ENCODE peak calls at places on chromosomes 4 and X, in eight cellular contexts. D is tibial artery; T is CD8-positive, alpha-beta T cell; U is GM23248; L is HCT116; O is aorta; S is transverse colon; A is thoracic aorta. G is an unnamed sample.

GRCh38 chrX:11287505-11287904 is 5.7 kb upstream of the AMELX start:
- DNase-seq in L (no peak), D (no peak), A (no peak), O (no peak), T (no peak), U (peak; percentile 43), S (no peak), G (no peak)

GRCh38 chrX:15151267-15152196 is 118.4 kb downstream of the ASB9 start:
- DNase-seq in T (no peak), L (no peak), S (no peak), D (no peak), O (no peak), A (no peak), U (peak; percentile 2), G (no peak)

GRCh38 chr4:166724369-166724768 is 509.9 kb downstream of the SPOCK3 start:
- DNase-seq in A (no peak), O (no peak), S (no peak), D (no peak), L (no peak), U (no peak), T (no peak), G (no peak)

GRCh38 chrX:139739138-139739537 is 31.2 kb upstream of the MCF2 start:
- DNase-seq in U (peak; percentile 62), S (no peak), A (no peak), D (no peak), T (no peak), O (no peak), L (no peak), G (no peak)

GRCh38 chr4:16225139-16225538 is 1.1 kb downstream of the TAPT1 start:
- DNase-seq in S (no peak), L (no peak), U (peak; percentile 79), A (no peak), T (no peak), O (no peak), D (no peak), G (no peak)

GRCh38 chr4:14434916-14435315 is 567.4 kb upstream of the CPEB2 start:
- DNase-seq in L (no peak), T (no peak), D (no peak), O (no peak), A (no peak), S (no peak), U (no peak), G (no peak)

GRCh38 chr4:30605616-30606015 is 114.6 kb upstream of the PCDH7 start:
- DNase-seq in O (no peak), A (no peak), D (no peak), S (no peak), T (no peak), L (no peak), U (no peak), G (no peak)

GRCh38 chrX:48802089-48802812 is 384 bp downstream of the HDAC6 start:
- DNase-seq in T (peak; percentile 2), U (peak; percentile 81), O (peak; percentile 92), A (peak; percentile 65), S (peak; percentile 91), D (peak; percentile 88), L (peak; percentile 57), G (peak; percentile 88)

GRCh38 chrX:149881081-149881711 is at the start of gene MAGEA8:
- DNase-seq in A (no peak), O (no peak), L (no peak), U (no peak), D (no peak), S (no peak), T (no peak), G (peak; percentile 54)

GRCh38 chrX:123481908-123482873 is 250.7 kb downstream of the THOC2 start:
- DNase-seq in A (no peak), L (no peak), T (no peak), O (no peak), S (no peak), D (no peak), U (peak; percentile 76), G (peak; percentile 35)

GRCh38 chr4:180407273-180407885 is 1835.8 kb upstream of the TENM3 start:
- DNase-seq in A (no peak), D (no peak), O (no peak), L (no peak), S (no peak), T (no peak), U (no peak), G (no peak)

GRCh38 chr4:145496292-145496691 is 14.6 kb downstream of the SMAD1 start:
- DNase-seq in T (no peak), U (no peak), S (no peak), O (no peak), L (no peak), A (no peak), D (no peak), G (no peak)

GRCh38 chr4:158817562-158818370 is 48.9 kb downstream of the FNIP2 start:
- DNase-seq in T (no peak), U (no peak), S (no peak), A (no peak), L (no peak), O (peak; percentile 65), D (no peak), G (no peak)

GRCh38 chrX:3177851-3178250 is 136.6 kb downstream of the ARSF start:
- DNase-seq in S (no peak), U (peak; percentile 8), A (no peak), D (no peak), T (no peak), L (no peak), O (no peak), G (no peak)

GRCh38 chrX:76172325-76172887 is 456 bp upstream of the PBDC1 start:
- DNase-seq in L (no peak), U (no peak), D (peak; percentile 17), O (no peak), A (no peak), T (no peak), S (no peak), G (no peak)

GRCh38 chr4:143240920-143241319 is 56.2 kb downstream of the USP38 start:
- DNase-seq in T (no peak), L (no peak), D (no peak), U (no peak), S (no peak), A (no peak), O (no peak), G (no peak)

GRCh38 chr4:184983660-184984356 is 34.5 kb upstream of the HELT start:
- DNase-seq in D (peak; percentile 38), T (peak; percentile 12), L (peak; percentile 67), A (no peak), O (peak; percentile 88), U (peak; percentile 61), S (peak; percentile 71), G (peak; percentile 83)

GRCh38 chrX:34778961-34779360 is 121.9 kb upstream of the TMEM47 start:
- DNase-seq in D (no peak), L (no peak), S (no peak), U (peak; percentile 86), O (no peak), T (no peak), A (no peak), G (no peak)

GRCh38 chr4:39664828-39665731 is 26.4 kb upstream of the SMIM14 start:
- DNase-seq in S (no peak), D (no peak), U (peak; percentile 76), L (no peak), O (no peak), A (no peak), T (no peak), G (no peak)

GRCh38 chr4:4831825-4832224 is 27.6 kb upstream of the MSX1 start:
- DNase-seq in O (no peak), T (no peak), U (no peak), D (no peak), A (no peak), L (no peak), S (no peak), G (no peak)

GRCh38 chrX:104126856-104127255 is 14.5 kb downstream of the ZCCHC18 start:
- DNase-seq in U (no peak), S (no peak), A (no peak), O (no peak), L (no peak), D (no peak), T (no peak), G (no peak)

GRCh38 chr4:184420402-184420801 is 53.9 kb downstream of the IRF2 start:
- DNase-seq in O (no peak), L (no peak), U (no peak), D (no peak), A (no peak), T (no peak), S (no peak), G (no peak)

DNA sequence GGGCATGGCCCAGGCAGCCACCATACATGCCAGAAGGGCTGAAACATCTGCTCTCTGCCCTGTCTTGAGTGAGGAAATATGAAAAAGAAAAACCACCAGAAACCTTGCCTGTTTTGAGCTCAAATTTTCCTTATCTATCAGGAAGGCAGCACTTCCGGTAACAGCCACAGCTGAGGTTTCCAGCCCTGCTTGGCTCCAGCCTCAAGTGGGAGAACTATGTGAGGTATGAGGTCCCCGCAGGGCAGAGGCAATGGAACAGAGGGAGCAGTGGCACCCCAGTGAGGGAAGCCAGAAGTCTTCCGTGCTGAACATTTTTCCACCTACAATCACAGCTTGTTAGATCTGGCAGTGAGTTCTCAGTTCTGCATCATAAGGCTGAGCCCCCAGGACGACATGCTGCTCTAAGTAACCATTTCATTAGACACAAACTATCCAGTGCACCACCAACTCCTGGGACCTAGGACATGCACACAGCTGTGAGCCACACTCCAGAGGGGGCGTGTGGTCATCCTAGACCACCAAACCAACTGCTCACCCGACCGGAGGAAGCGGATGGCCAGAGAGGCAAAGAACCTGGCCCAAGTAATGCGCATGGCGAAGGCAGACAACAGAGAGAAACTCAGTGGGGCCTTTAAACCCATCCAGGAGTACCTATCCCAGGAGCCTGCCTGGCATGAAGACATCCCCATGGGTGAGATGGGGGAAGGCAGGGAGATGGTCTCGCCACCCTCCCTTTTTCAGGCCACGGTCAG is 22.6 kb downstream of the WDR1 start:
- DNase-seq in D (no peak), S (no peak), T (no peak), U (peak; percentile 88), O (no peak), A (no peak), L (no peak), G (no peak)
- H3K4me1 ChIP-seq in D (peaks cover 70% of the 10 kb centered on the region), S (peaks cover 88% of the 10 kb centered on the region), T (peaks cover 75% of the 10 kb centered on the region), U (peaks cover 68% of the 10 kb centered on the region), O (peaks cover 3% of the 10 kb centered on the region), A (peaks cover 67% of the 10 kb centered on the region), L (peaks cover 41% of the 10 kb centered on the region), G (peaks cover 5% of the 10 kb centered on the region)

GRCh38 chr4:17534705-17535104 is 19.7 kb downstream of the CLRN2 start:
- DNase-seq in O (no peak), S (no peak), L (no peak), U (no peak), T (no peak), D (no peak), A (no peak), G (no peak)
- H3K4me1 ChIP-seq in O (no peaks in the 10 kb centered on the region), S (no peaks in the 10 kb centered on the region), L (no peaks in the 10 kb centered on the region), U (no peaks in the 10 kb centered on the region), T (no peaks in the 10 kb centered on the region), D (no peaks in the 10 kb centered on the region), A (no peaks in the 10 kb centered on the region), G (no peaks in the 10 kb centered on the region)

GRCh38 chr4:102505708-102506107 is 4.5 kb downstream of the NFKB1 start:
- DNase-seq in U (no peak), T (no peak), L (no peak), S (no peak), A (no peak), D (no peak), O (no peak), G (no peak)
- H3K4me1 ChIP-seq in U (peaks cover 42% of the 10 kb centered on the region), T (peaks cover 51% of the 10 kb centered on the region), L (peaks cover 18% of the 10 kb centered on the region), S (peaks cover 56% of the 10 kb centered on the region), A (peaks cover 41% of the 10 kb centered on the region), D (no peaks in the 10 kb centered on the region), O (peaks cover 3% of the 10 kb centered on the region), G (peaks cover 6% of the 10 kb centered on the region)

DNA sequence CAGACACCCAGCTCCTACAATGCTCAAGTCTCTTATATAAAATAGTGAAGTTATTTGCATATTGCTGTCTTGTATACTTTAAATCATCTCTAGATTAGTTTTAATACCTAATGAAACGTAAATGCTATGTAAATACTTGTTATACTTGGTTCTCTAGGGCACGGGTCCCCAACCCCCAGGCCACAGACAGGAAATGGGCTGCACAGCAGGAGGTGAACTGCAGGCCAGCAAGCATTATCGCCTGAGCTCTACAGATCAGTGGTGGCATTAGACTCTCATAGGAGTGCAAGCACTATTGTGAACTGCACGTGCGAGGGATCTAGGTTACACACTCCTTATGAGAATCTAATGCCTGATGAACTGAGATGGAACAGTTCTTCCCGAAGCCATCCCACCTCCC is 395.9 kb upstream of the EMCN start:
- DNase-seq in A (no peak), S (no peak), L (no peak), T (no peak), U (no peak), D (no peak), O (no peak), G (peak; percentile 69)
- H3K4me1 ChIP-seq in A (no peaks in the 10 kb centered on the region), S (no peaks in the 10 kb centered on the region), L (peaks cover 5% of the 10 kb centered on the region), T (no peaks in the 10 kb centered on the region), U (no peaks in the 10 kb centered on the region), D (no peaks in the 10 kb centered on the region), O (no peaks in the 10 kb centered on the region), G (peaks cover 32% of the 10 kb centered on the region)